ENCODE peak calls at places on chromosomes 13 and 19, in six cellular contexts. Z, X, C, K, M and A are unnamed samples.

GRCh38 chr19:17346109-17346671 is 8.8 kb downstream of the GTPBP3 start:
- DNase-seq in C (peak; percentile 86), K (no peak), Z (peak; percentile 81), M (peak; percentile 63), X (peak; percentile 62), A (no peak)

GRCh38 chr19:10070730-10071446 is 15.2 kb upstream of the SHFL start:
- DNase-seq in C (no peak), M (no peak), X (no peak), Z (no peak), K (no peak), A (no peak)

GRCh38 chr13:84137292-84137691 is 255.0 kb upstream of the SLITRK1 start:
- DNase-seq in C (no peak), X (no peak), M (no peak), K (no peak), Z (no peak), A (no peak)

GRCh38 chr19:18710986-18711751 is 27.7 kb downstream of the CRTC1 start:
- DNase-seq in Z (no peak), K (peak; percentile 34), C (peak; percentile 81), X (no peak), M (peak; percentile 38), A (no peak)

GRCh38 chr13:75258159-75258782 is 223.7 kb downstream of the TBC1D4 start:
- DNase-seq in C (no peak), Z (no peak), M (peak; percentile 77), X (peak; percentile 43), K (peak; percentile 4), A (no peak)

GRCh38 chr19:50490991-50491472 is 14.4 kb upstream of the GARIN5A start:
- DNase-seq in C (peak; percentile 26), X (no peak), Z (no peak), M (no peak), K (no peak), A (no peak)

GRCh38 chr19:29598036-29598435 is 8.0 kb upstream of the POP4 start:
- DNase-seq in M (no peak), Z (no peak), X (no peak), K (no peak), C (no peak), A (no peak)

GRCh38 chr13:25217023-25217909 is 45.2 kb upstream of the AMER2 start:
- DNase-seq in X (no peak), C (no peak), Z (no peak), K (no peak), M (peak; percentile 45), A (no peak)

GRCh38 chr13:20349564-20350379 is 117.7 kb upstream of the GJB6 start:
- DNase-seq in X (no peak), C (peak; percentile 67), Z (no peak), K (no peak), M (no peak), A (no peak)